ENCODE peak calls at places on chromosome 6, in eight cellular contexts. W is SJSA1; F is dorsolateral prefrontal cortex; B is CD4-positive, alpha-beta memory T cell; Y is cardiac fibroblast; C is stomach; N is fibroblast of pulmonary artery; U is epithelial cell of esophagus. I is an unnamed sample.

GRCh38 chr6:73898599-73898998 is 202.6 kb downstream of the CD109 start:
- DNase-seq in W (no peak), F (no peak), B (no peak), Y (no peak), C (no peak), N (peak), U (peak), I (no peak)

GRCh38 chr6:124466949-124467348 is 495.3 kb upstream of the RNF217 start:
- DNase-seq in W (no peak), F (no peak), B (no peak), Y (no peak), C (no peak), N (no peak), U (no peak), I (no peak)

GRCh38 chr6:2244261-2245102 is 923 bp downstream of the GMDS start:
- DNase-seq in W (no peak), F (no peak), B (no peak), Y (no peak), C (peak), N (no peak), U (peak), I (no peak)

GRCh38 chr6:22366214-22366613 is 69.4 kb upstream of the PRL start:
- DNase-seq in W (no peak), F (no peak), B (no peak), Y (no peak), C (no peak), N (peak), U (peak), I (no peak)

GRCh38 chr6:44071670-44072451 is 55.4 kb downstream of the MRPL14 start:
- DNase-seq in W (peak), F (no peak), B (no peak), Y (peak), C (no peak), N (peak), U (peak), I (no peak)

GRCh38 chr6:132820629-132821381 is 6.4 kb downstream of the RPS12 start:
- DNase-seq in W (no peak), F (no peak), B (no peak), Y (no peak), C (no peak), N (peak), U (peak), I (no peak)

GRCh38 chr6:44477293-44477894 is 89.9 kb downstream of the CDC5L start:
- DNase-seq in W (no peak), F (no peak), B (no peak), Y (no peak), C (no peak), N (no peak), U (no peak), I (no peak)

GRCh38 chr6:37628611-37629320 is 68.9 kb downstream of the MDGA1 start:
- DNase-seq in W (no peak), F (peak), B (no peak), Y (peak), C (no peak), N (peak), U (peak), I (no peak)

GRCh38 chr6:2454180-2454579 is 208.8 kb upstream of the GMDS start:
- DNase-seq in W (no peak), F (no peak), B (no peak), Y (no peak), C (no peak), N (no peak), U (no peak), I (no peak)

GRCh38 chr6:113719545-113719944 is 137.6 kb upstream of the MARCKS start:
- DNase-seq in W (no peak), F (no peak), B (no peak), Y (peak), C (no peak), N (peak), U (peak), I (no peak)

GRCh38 chr6:42661540-42662153 is 60.8 kb downstream of the PRPH2 start:
- DNase-seq in W (peak), F (peak), B (peak), Y (peak), C (peak), N (peak), U (peak), I (peak)

GRCh38 chr6:150783818-150784217 is 81.7 kb upstream of the MTHFD1L start:
- DNase-seq in W (no peak), F (no peak), B (no peak), Y (peak), C (no peak), N (no peak), U (no peak), I (no peak)

GRCh38 chr6:14945461-14946210 is 300.2 kb upstream of the JARID2 start:
- DNase-seq in W (no peak), F (no peak), B (no peak), Y (no peak), C (no peak), N (no peak), U (no peak), I (no peak)

GRCh38 chr6:146857960-146858308 is 259.2 kb downstream of the ADGB start:
- DNase-seq in W (no peak), F (no peak), B (no peak), Y (no peak), C (no peak), N (no peak), U (no peak), I (no peak)
- H3K4me3 ChIP-seq in W (peak), F (peak), B (no peak), Y (peak), C (peak), N (no peak), U (no peak), I (no peak)

GRCh38 chr6:129701721-129702455 is 8.1 kb downstream of the ARHGAP18 start:
- DNase-seq in W (no peak), F (no peak), B (no peak), Y (peak), C (no peak), N (peak), U (no peak), I (no peak)

GRCh38 chr6:129707882-129708495 is 2.0 kb downstream of the ARHGAP18 start:
- DNase-seq in W (no peak), F (no peak), B (no peak), Y (no peak), C (no peak), N (no peak), U (no peak), I (no peak)

GRCh38 chr6:129707028-129707427 is 2.9 kb downstream of the ARHGAP18 start:
- DNase-seq in W (no peak), F (no peak), B (no peak), Y (no peak), C (no peak), N (no peak), U (no peak), I (no peak)

GRCh38 chr6:129705212-129705611 is 4.8 kb downstream of the ARHGAP18 start:
- DNase-seq in W (no peak), F (no peak), B (no peak), Y (no peak), C (no peak), N (no peak), U (no peak), I (no peak)

GRCh38 chr6:129704708-129705107 is 5.3 kb downstream of the ARHGAP18 start:
- DNase-seq in W (no peak), F (no peak), B (no peak), Y (no peak), C (no peak), N (no peak), U (no peak), I (no peak)
- H3K4me3 ChIP-seq in W (no peak), F (no peak), B (no peak), Y (no peak), C (no peak), N (no peak), U (no peak), I (no peak)

GRCh38 chr6:34315256-34315655 is 66.5 kb upstream of the SMIM29 start:
- DNase-seq in W (no peak), F (no peak), B (no peak), Y (no peak), C (no peak), N (no peak), U (no peak), I (no peak)

GRCh38 chr6:34317882-34318491 is 69.2 kb upstream of the SMIM29 start:
- DNase-seq in W (no peak), F (no peak), B (no peak), Y (peak), C (no peak), N (peak), U (no peak), I (no peak)

GRCh38 chr6:34317172-34317477 is 68.3 kb upstream of the SMIM29 start:
- DNase-seq in W (no peak), F (no peak), B (no peak), Y (no peak), C (no peak), N (no peak), U (no peak), I (no peak)

GRCh38 chr6:34316442-34317171 is 67.8 kb upstream of the SMIM29 start:
- DNase-seq in W (no peak), F (no peak), B (no peak), Y (no peak), C (no peak), N (no peak), U (no peak), I (no peak)

DNA sequence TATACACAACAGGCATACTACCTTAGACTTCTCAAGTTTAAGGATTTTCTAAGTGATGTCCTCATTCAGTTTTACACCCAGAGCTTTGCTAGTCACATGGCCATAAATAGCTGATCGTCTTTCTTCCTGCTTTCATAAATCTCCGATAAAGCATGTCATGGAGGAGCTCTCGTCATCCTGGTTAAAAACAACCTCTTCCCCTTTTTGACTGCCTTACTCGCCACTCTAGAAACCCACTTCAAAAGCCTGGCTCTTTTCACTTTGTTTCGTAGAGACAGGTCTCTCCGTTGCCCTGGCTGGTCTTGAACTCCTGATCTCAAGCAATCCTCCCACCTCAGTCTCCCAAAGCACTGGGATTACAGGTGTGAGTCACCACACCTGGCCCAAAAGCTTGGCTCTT is 67.0 kb upstream of the SMIM29 start:
- DNase-seq in W (no peak), F (no peak), B (peak), Y (no peak), C (no peak), N (no peak), U (no peak), I (no peak)
- H3K4me3 ChIP-seq in W (no peak), F (no peak), B (no peak), Y (no peak), C (no peak), N (no peak), U (no peak), I (no peak)

GRCh38 chr6:137313928-137314855 is 95.0 kb upstream of the IFNGR1 start:
- DNase-seq in W (peak), F (peak), B (peak), Y (peak), C (peak), N (peak), U (peak), I (peak)
- H3K4me3 ChIP-seq in W (no peak), F (no peak), B (no peak), Y (peak), C (no peak), N (no peak), U (no peak), I (no peak)

GRCh38 chr6:91082311-91082803 is 495.5 kb upstream of the MAP3K7 start:
- DNase-seq in W (peak), F (no peak), B (no peak), Y (peak), C (no peak), N (peak), U (peak), I (no peak)
- H3K4me3 ChIP-seq in W (no peak), F (no peak), B (no peak), Y (no peak), C (no peak), N (no peak), U (no peak), I (no peak)

GRCh38 chr6:134289204-134289575 is 28.7 kb downstream of the SGK1 start:
- DNase-seq in W (no peak), F (no peak), B (no peak), Y (no peak), C (no peak), N (no peak), U (peak), I (no peak)
- H3K4me3 ChIP-seq in W (no peak), F (no peak), B (no peak), Y (no peak), C (no peak), N (no peak), U (no peak), I (no peak)

GRCh38 chr6:41604006-41604405 is 34.3 kb upstream of the MDFI start:
- DNase-seq in W (no peak), F (no peak), B (no peak), Y (no peak), C (no peak), N (no peak), U (no peak), I (no peak)

GRCh38 chr6:41601248-41601549 is 37.1 kb upstream of the MDFI start:
- DNase-seq in W (no peak), F (no peak), B (no peak), Y (no peak), C (no peak), N (no peak), U (no peak), I (peak)

GRCh38 chr6:41602422-41602743 is 35.9 kb upstream of the MDFI start:
- DNase-seq in W (no peak), F (no peak), B (no peak), Y (no peak), C (no peak), N (no peak), U (no peak), I (no peak)

GRCh38 chr6:41600499-41601247 is 37.6 kb upstream of the MDFI start:
- DNase-seq in W (no peak), F (no peak), B (no peak), Y (no peak), C (no peak), N (no peak), U (no peak), I (no peak)

GRCh38 chr6:41602864-41603608 is 35.2 kb upstream of the MDFI start:
- DNase-seq in W (peak), F (peak), B (peak), Y (peak), C (peak), N (peak), U (peak), I (peak)
- H3K4me3 ChIP-seq in W (no peak), F (peak), B (no peak), Y (no peak), C (peak), N (no peak), U (no peak), I (no peak)

DNA sequence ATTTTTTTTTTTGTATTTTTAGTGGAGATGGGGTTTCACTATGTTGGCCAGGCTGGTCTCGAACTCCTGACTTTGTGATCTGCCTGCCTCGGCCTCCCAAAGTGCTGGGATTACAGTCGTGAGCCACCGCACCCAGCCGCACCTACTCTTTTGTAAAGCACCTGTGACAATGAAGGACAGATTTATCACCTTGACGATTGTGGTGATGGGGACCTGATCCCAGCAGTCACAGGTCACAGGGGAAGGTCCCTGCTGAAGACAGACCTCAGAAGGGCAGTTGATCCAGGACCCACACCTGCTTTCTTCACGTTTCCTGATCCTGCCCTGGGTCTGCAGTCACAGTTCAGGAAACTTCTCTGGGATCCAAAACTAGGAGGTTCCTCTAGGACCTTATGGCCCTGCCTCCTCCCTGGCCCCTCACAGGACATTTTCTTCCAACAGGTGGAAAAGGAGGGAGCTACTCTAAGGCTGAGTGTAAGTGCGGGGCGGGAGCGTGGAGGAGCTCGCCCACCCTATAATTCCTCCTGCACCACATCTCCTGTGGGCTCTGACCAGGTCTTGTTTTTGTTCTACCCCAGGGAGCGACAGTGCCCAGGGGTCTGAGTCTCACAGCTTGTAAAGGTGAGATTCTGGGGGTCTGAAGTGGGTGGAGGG is 2.8 kb downstream of the HLA-E start:
- DNase-seq in W (no peak), F (no peak), B (no peak), Y (no peak), C (no peak), N (no peak), U (no peak), I (no peak)
- H3K4me3 ChIP-seq in W (no peak), F (no peak), B (peak), Y (no peak), C (peak), N (no peak), U (no peak), I (no peak)

GRCh38 chr6:145294942-145295341 is 440.4 kb downstream of the EPM2A start:
- DNase-seq in W (no peak), F (no peak), B (no peak), Y (no peak), C (no peak), N (no peak), U (no peak), I (no peak)
- H3K4me3 ChIP-seq in W (no peak), F (no peak), B (no peak), Y (no peak), C (no peak), N (no peak), U (no peak), I (no peak)

I was measured in pancreas.